ENCODE peak calls at places on chromosomes 11 and 22, in nine cellular contexts. Y is mucosa of descending colon; N is NCI-H510A; G is epithelial cell of esophagus; L is aorta; F is activated CD4-positive, alpha-beta T cell treated with anti-CD3 and anti-CD28 coated beads, Interleukin-2, amount 50 U/mL, for 1 hour; X is upper lobe of right lung; T is lower leg skin; R is NCI-H1105 treated with DMSO at 0.1 percent for 48 hours. K is an unnamed sample.

GRCh38 chr22:31872209-31872608 is 72.1 kb upstream of the YWHAH start:
- DNase-seq in N (no peak), Y (no peak), T (no peak), F (peak; percentile 5), G (no peak), X (no peak), L (peak; percentile 14), R (no peak), K (no peak)

GRCh38 chr11:42524534-42525227 is 787.1 kb upstream of the API5 start:
- DNase-seq in R (peak; percentile 98), L (no peak), X (no peak), T (peak; percentile 41), Y (peak; percentile 38), N (peak; percentile 17), G (peak; percentile 65), F (no peak), K (peak; percentile 16)

GRCh38 chr22:22006596-22006990 is 24.0 kb upstream of the TOP3B start:
- DNase-seq in F (no peak), G (no peak), T (no peak), R (no peak), Y (no peak), N (no peak), L (no peak), X (no peak), K (no peak)

GRCh38 chr22:23219787-23220484 is 39.6 kb downstream of the BCR start:
- DNase-seq in X (peak; percentile 77), N (no peak), L (peak; percentile 83), G (peak; percentile 85), R (no peak), F (peak; percentile 36), T (no peak), Y (no peak), K (peak; percentile 75)

GRCh38 chr22:50310209-50310722 is 2.8 kb upstream of the PLXNB2 start:
- DNase-seq in G (no peak), T (no peak), F (no peak), N (peak; percentile 48), Y (no peak), X (peak; percentile 93), L (peak; percentile 73), R (no peak), K (no peak)

GRCh38 chr11:117884994-117885393 is 8.5 kb upstream of the FXYD6 start:
- DNase-seq in R (no peak), Y (no peak), G (peak; percentile 16), T (no peak), L (no peak), F (no peak), X (no peak), N (no peak), K (no peak)

GRCh38 chr22:45777046-45777851 is 105.6 kb downstream of the ATXN10 start:
- DNase-seq in R (no peak), G (peak; percentile 79), T (no peak), N (no peak), F (no peak), Y (no peak), X (no peak), L (no peak), K (no peak)

GRCh38 chr11:92440701-92441338 is 216.2 kb downstream of the FAT3 start:
- DNase-seq in T (no peak), N (no peak), L (no peak), X (no peak), G (no peak), F (no peak), Y (no peak), R (no peak), K (no peak)

GRCh38 chr22:39920134-39920743 is 19.4 kb downstream of the GRAP2 start:
- DNase-seq in X (no peak), N (no peak), R (no peak), L (no peak), G (no peak), T (no peak), Y (no peak), F (peak; percentile 51), K (no peak)

GRCh38 chr11:1234054-1234720 is 11.3 kb downstream of the MUC5B start:
- DNase-seq in X (peak; percentile 60), Y (peak; percentile 21), L (peak; percentile 66), T (no peak), G (no peak), R (no peak), F (no peak), N (no peak), K (no peak)

GRCh38 chr11:134132808-134133207 is 63.9 kb downstream of the JAM3 start:
- DNase-seq in T (no peak), N (no peak), L (no peak), F (no peak), G (peak; percentile 67), R (no peak), Y (no peak), X (no peak), K (no peak)

GRCh38 chr22:47647720-47648119 is 885.3 kb downstream of the TBC1D22A start:
- DNase-seq in L (no peak), F (no peak), G (no peak), N (no peak), X (no peak), Y (no peak), T (no peak), R (no peak), K (no peak)

GRCh38 chr22:25452116-25452700 is 112.3 kb upstream of the GRK3 start:
- DNase-seq in F (no peak), X (no peak), L (no peak), R (no peak), N (no peak), T (no peak), Y (no peak), G (no peak), K (no peak)

GRCh38 chr11:5922749-5923426 is 19.2 kb upstream of the OR56A3 start:
- DNase-seq in T (no peak), F (no peak), Y (no peak), L (no peak), R (no peak), G (peak; percentile 87), N (no peak), X (no peak), K (no peak)

GRCh38 chr22:46290843-46291785 is 5.6 kb upstream of the GTSE1 start:
- DNase-seq in X (no peak), F (no peak), R (no peak), T (no peak), L (no peak), G (no peak), N (no peak), Y (no peak), K (no peak)

GRCh38 chr22:30717952-30718351 is 23.3 kb downstream of the OSBP2 start:
- DNase-seq in G (no peak), F (no peak), R (no peak), L (no peak), X (no peak), Y (no peak), T (no peak), N (no peak), K (no peak)

GRCh38 chr11:9687736-9688494 is 24.0 kb downstream of the SWAP70 start:
- DNase-seq in R (peak; percentile 5), G (no peak), N (no peak), T (no peak), Y (no peak), F (no peak), X (no peak), L (no peak), K (no peak)

GRCh38 chr11:33635161-33635560 is 65.5 kb downstream of the C11orf91 start:
- DNase-seq in G (peak; percentile 59), Y (no peak), R (no peak), T (no peak), N (no peak), F (no peak), L (no peak), X (no peak), K (no peak)

GRCh38 chr11:11313426-11313825 is 39.6 kb downstream of the CSNK2A3 start:
- DNase-seq in F (no peak), N (no peak), X (peak; percentile 67), R (no peak), Y (no peak), T (no peak), G (peak; percentile 100), L (no peak), K (no peak)

GRCh38 chr11:85827768-85828639 is 17.1 kb upstream of the SYTL2 start:
- DNase-seq in T (no peak), G (peak; percentile 72), N (no peak), R (no peak), L (no peak), X (no peak), Y (no peak), F (no peak), K (peak; percentile 35)

GRCh38 chr11:116112031-116112935 is 608.1 kb upstream of the CADM1 start:
- DNase-seq in R (no peak), T (no peak), F (no peak), Y (no peak), N (no peak), G (no peak), L (no peak), X (no peak), K (no peak)

GRCh38 chr22:48753752-48754517 is 1073.7 kb downstream of the BRD1 start:
- DNase-seq in F (no peak), Y (no peak), T (no peak), L (peak; percentile 61), N (no peak), G (no peak), X (no peak), R (no peak), K (no peak)

GRCh38 chr11:119790476-119790875 is 61.5 kb upstream of the NECTIN1 start:
- DNase-seq in R (no peak), N (no peak), X (peak; percentile 48), G (no peak), F (no peak), T (no peak), Y (no peak), L (peak; percentile 37), K (no peak)

GRCh38 chr11:11449327-11449726 is 96.3 kb upstream of the CSNK2A3 start:
- DNase-seq in X (no peak), G (no peak), R (no peak), F (no peak), N (no peak), L (no peak), T (no peak), Y (no peak), K (no peak)

GRCh38 chr22:35838849-35839646 is 121.4 kb downstream of the APOL5 start:
- DNase-seq in N (no peak), R (peak; percentile 56), G (peak; percentile 68), T (no peak), F (no peak), X (no peak), Y (peak; percentile 35), L (no peak), K (peak; percentile 38)

GRCh38 chr11:1541474-1542204 is 30.4 kb downstream of the DUSP8 start:
- DNase-seq in Y (no peak), R (no peak), L (no peak), N (no peak), G (no peak), F (no peak), X (no peak), T (no peak), K (no peak)

GRCh38 chr22:21702094-21702493 is 33.5 kb downstream of the YPEL1 start:
- DNase-seq in Y (no peak), F (no peak), R (no peak), T (no peak), G (no peak), X (no peak), N (no peak), L (no peak), K (no peak)

GRCh38 chr11:95680169-95680929 is 109.2 kb downstream of the FAM76B start:
- DNase-seq in N (no peak), X (no peak), T (no peak), G (peak; percentile 55), F (no peak), L (no peak), Y (no peak), R (no peak), K (peak; percentile 11)

GRCh38 chr11:31445621-31446020 is 63.8 kb downstream of the IMMP1L start:
- DNase-seq in G (peak; percentile 12), X (no peak), N (no peak), R (no peak), Y (no peak), T (no peak), L (no peak), F (no peak), K (no peak)

GRCh38 chr11:44809283-44809682 is 82.5 kb downstream of the TSPAN18 start:
- DNase-seq in L (peak; percentile 10), F (no peak), X (no peak), G (no peak), Y (no peak), N (no peak), R (no peak), T (no peak), K (no peak)

GRCh38 chr11:416757-417621 is 2.2 kb upstream of the SIGIRR start:
- DNase-seq in F (peak; percentile 36), Y (peak; percentile 82), L (no peak), N (peak; percentile 57), G (peak; percentile 63), X (peak; percentile 89), R (peak; percentile 73), T (no peak), K (peak; percentile 19)

K was measured in DMS79 treated with DMSO at 0.1 percent for 48 hours.